ENCODE peak calls at places on chromosome 1, in nine cellular contexts. U is activated B cell treated with CpG ODN at 0.5 μM for 24 hours, R is esophagus muscularis mucosa, Z is BJ, E is brain microvascular endothelial cell, C is sigmoid colon, L is left lung, D is GM13977, J is astrocyte of the spinal cord. H is an unnamed sample.
A peak's percentile ranks its signal among the peaks of the same experiment; 100 is the strongest.

GRCh38 chr1:150981177-150981804 is 801 bp upstream of the ANXA9 start:
- DNase-seq in L (no peak), C (no peak), J (no peak), D (no peak), Z (no peak), U (no peak), R (no peak), E (no peak), H (no peak)

GRCh38 chr1:77428068-77428467 is 146.2 kb downstream of the AK5 start:
- DNase-seq in Z (no peak), J (no peak), E (no peak), U (no peak), D (no peak), L (no peak), C (no peak), R (no peak), H (no peak)

GRCh38 chr1:37035014-37035686 is 835 bp upstream of the GRIK3 start:
- DNase-seq in Z (no peak), U (no peak), E (no peak), C (no peak), J (no peak), D (no peak), L (no peak), R (no peak), H (no peak)

GRCh38 chr1:93705897-93706500 is 24.4 kb upstream of the BCAR3 start:
- DNase-seq in U (no peak), D (no peak), E (no peak), J (peak; percentile 17), Z (no peak), C (no peak), R (no peak), L (no peak), H (no peak)

GRCh38 chr1:231618588-231619256 is 7.9 kb upstream of the DISC1 start:
- DNase-seq in R (no peak), J (no peak), D (no peak), L (no peak), E (no peak), U (no peak), C (no peak), Z (no peak), H (no peak)

GRCh38 chr1:23451452-23451851 is 26.9 kb upstream of the TCEA3 start:
- DNase-seq in D (no peak), J (no peak), R (no peak), C (no peak), E (no peak), U (no peak), L (no peak), Z (no peak), H (no peak)

GRCh38 chr1:235683653-235684052 is 34.1 kb upstream of the GNG4 start:
- DNase-seq in L (no peak), Z (no peak), U (no peak), J (peak; percentile 3), C (no peak), D (no peak), R (no peak), E (no peak), H (no peak)

GRCh38 chr1:151806170-151806569 is 951 bp upstream of the LINGO4 start:
- DNase-seq in J (no peak), D (no peak), L (no peak), E (no peak), C (no peak), Z (no peak), R (no peak), U (no peak), H (no peak)

GRCh38 chr1:119582801-119583200 is 65.3 kb downstream of the ZNF697 start:
- DNase-seq in E (peak; percentile 63), L (no peak), C (no peak), R (no peak), J (peak; percentile 54), Z (no peak), U (no peak), D (peak; percentile 14), H (no peak)

GRCh38 chr1:174531751-174532150 is 84.0 kb downstream of the GPR52 start:
- DNase-seq in Z (no peak), C (no peak), D (no peak), R (no peak), J (no peak), E (no peak), U (no peak), L (no peak), H (no peak)

GRCh38 chr1:203202431-203203245 is 16.1 kb upstream of the CHI3L1 start:
- DNase-seq in D (no peak), J (peak; percentile 3), U (no peak), L (no peak), E (peak; percentile 9), Z (peak; percentile 69), R (no peak), C (peak; percentile 85), H (no peak)

GRCh38 chr1:234775477-234776246 is 165.7 kb upstream of the IRF2BP2 start:
- DNase-seq in R (no peak), L (no peak), D (no peak), U (no peak), E (no peak), J (no peak), C (peak; percentile 62), Z (no peak), H (no peak)

GRCh38 chr1:183417691-183418491 is at the start of gene NMNAT2:
- DNase-seq in C (peak; percentile 68), L (peak; percentile 76), Z (no peak), D (no peak), U (no peak), E (peak; percentile 23), J (peak; percentile 5), R (no peak), H (no peak)

GRCh38 chr1:54701996-54702395 is 13.7 kb upstream of the TTC4 start:
- DNase-seq in J (no peak), R (no peak), E (no peak), D (no peak), Z (no peak), C (no peak), U (no peak), L (no peak), H (no peak)

GRCh38 chr1:203158967-203159665 is 16.5 kb downstream of the MYBPH start:
- DNase-seq in D (no peak), C (no peak), L (no peak), R (no peak), J (no peak), Z (no peak), E (no peak), U (no peak), H (no peak)

GRCh38 chr1:56137090-56137489 is 442.3 kb downstream of the PLPP3 start:
- DNase-seq in Z (no peak), U (no peak), J (no peak), L (no peak), R (no peak), E (no peak), D (no peak), C (no peak), H (no peak)

GRCh38 chr1:147225193-147225730 is at the start of gene FMO5:
- DNase-seq in R (peak; percentile 93), D (peak; percentile 58), J (peak; percentile 54), Z (no peak), E (peak; percentile 53), L (peak; percentile 77), U (peak; percentile 43), C (peak; percentile 89), H (no peak)

GRCh38 chr1:218460367-218460766 is 115.2 kb downstream of the TGFB2 start:
- DNase-seq in R (no peak), L (no peak), Z (peak; percentile 59), J (peak; percentile 92), U (no peak), E (peak; percentile 77), D (no peak), C (peak; percentile 70), H (no peak)

GRCh38 chr1:15571266-15571665 is 13.6 kb downstream of the AGMAT start:
- DNase-seq in U (no peak), Z (no peak), L (no peak), D (no peak), C (no peak), R (no peak), J (no peak), E (no peak), H (no peak)

GRCh38 chr1:15570861-15571260 is 14.0 kb downstream of the AGMAT start:
- DNase-seq in E (no peak), D (no peak), L (no peak), J (no peak), U (no peak), C (no peak), R (no peak), Z (no peak), H (no peak)

GRCh38 chr1:15575549-15576150 is 9.2 kb downstream of the AGMAT start:
- DNase-seq in L (no peak), R (no peak), J (no peak), Z (no peak), E (no peak), D (no peak), C (no peak), U (no peak), H (no peak)

GRCh38 chr1:15574741-15575140 is 10.1 kb downstream of the AGMAT start:
- DNase-seq in C (no peak), D (no peak), R (no peak), L (no peak), Z (no peak), E (no peak), J (no peak), U (no peak), H (no peak)

DNA sequence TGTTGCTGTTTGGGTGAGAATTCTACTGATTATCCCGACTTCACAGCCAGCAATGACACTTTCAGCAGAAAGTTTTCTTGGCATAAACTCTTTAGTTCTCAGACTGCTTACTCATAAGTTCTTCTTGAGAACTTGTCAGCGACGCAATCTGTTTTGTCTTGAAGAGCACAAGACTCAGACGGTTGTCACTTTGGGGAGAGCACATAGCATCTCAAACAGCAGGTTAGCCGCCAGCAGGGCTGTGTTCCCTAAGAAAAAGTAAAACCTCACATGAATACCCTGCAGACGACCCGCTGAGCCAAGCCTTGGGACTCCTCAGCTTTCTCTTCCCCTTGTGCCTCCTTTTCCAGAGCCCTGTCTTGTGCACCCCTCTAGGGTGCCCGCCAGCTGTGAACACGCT is 11.4 kb downstream of the AGMAT start:
- DNase-seq in U (no peak), D (no peak), L (no peak), E (peak; percentile 22), J (peak; percentile 23), C (no peak), Z (no peak), R (no peak), H (no peak)
- TF ChIP-seq CTCF in U (no peak), D (no peak), L (no peak), E (no peak), J (no peak), C (no peak), Z (no peak), R (no peak), H (no peak)

GRCh38 chr1:178344513-178345077 is 152.2 kb downstream of the CLEC20A start:
- DNase-seq in J (peak; percentile 81), D (peak; percentile 11), C (no peak), R (no peak), E (peak; percentile 76), L (no peak), Z (peak; percentile 89), U (no peak), H (peak; percentile 48)
- TF ChIP-seq CTCF in J (peak; percentile 60), D (peak; percentile 41), C (peak; percentile 42), R (peak; percentile 32), E (peak; percentile 50), L (peak; percentile 31), Z (peak; percentile 61), U (no peak), H (peak; percentile 57)

GRCh38 chr1:66360285-66360724 is 173.6 kb upstream of the SGIP1 start:
- DNase-seq in L (no peak), J (no peak), R (no peak), U (no peak), Z (no peak), D (no peak), E (no peak), C (no peak), H (no peak)
- TF ChIP-seq CTCF in L (no peak), J (no peak), R (no peak), U (no peak), Z (no peak), D (peak; percentile 34), E (peak; percentile 32), C (no peak), H (no peak)

GRCh38 chr1:95994643-95995042 is 726.9 kb upstream of the PTBP2 start:
- DNase-seq in E (no peak), J (peak; percentile 12), R (no peak), C (no peak), D (no peak), L (no peak), Z (no peak), U (no peak), H (no peak)
- TF ChIP-seq CTCF in E (no peak), J (no peak), R (no peak), C (no peak), D (no peak), L (no peak), Z (no peak), U (no peak), H (no peak)

H was measured in kidney epithelial cell.